ENCODE peak calls at places on chromosome 5, in four cellular contexts. One of them, this sample, is unnamed.

GRCh38 chr5:9781882-9782281 is 151.7 kb upstream of the TAS2R1 start:
- DNase-seq in GM12891: no peak
- DNase-seq in psoas muscle: no peak
- DNase-seq in omental fat pad: no peak
- DNase-seq in this sample: no peak

GRCh38 chr5:128199104-128199503 is 115.5 kb downstream of the SLC12A2 start:
- DNase-seq in GM12891: no peak
- DNase-seq in psoas muscle: no peak
- DNase-seq in omental fat pad: no peak
- DNase-seq in this sample: no peak

GRCh38 chr5:157371655-157372471 is 88.2 kb upstream of the NIPAL4 start:
- DNase-seq in GM12891: no peak
- DNase-seq in psoas muscle: no peak
- DNase-seq in omental fat pad: no peak
- DNase-seq in this sample: no peak

GRCh38 chr5:170330568-170331054 is 33.0 kb upstream of the LCP2 start:
- DNase-seq in GM12891: no peak
- DNase-seq in psoas muscle: no peak
- DNase-seq in omental fat pad: no peak
- DNase-seq in this sample: no peak

GRCh38 chr5:65482280-65482726 is 583 bp upstream of the ADAMTS6 start:
- DNase-seq in GM12891: no peak
- DNase-seq in psoas muscle: no peak
- DNase-seq in omental fat pad: no peak
- DNase-seq in this sample: no peak

GRCh38 chr5:12865529-12865928 is 961.3 kb upstream of the CTNND2 start:
- DNase-seq in GM12891: no peak
- DNase-seq in psoas muscle: no peak
- DNase-seq in omental fat pad: no peak
- DNase-seq in this sample: no peak

GRCh38 chr5:92390657-92391056 is 1007.5 kb upstream of the ARRDC3 start:
- DNase-seq in GM12891: no peak
- DNase-seq in psoas muscle: no peak
- DNase-seq in omental fat pad: no peak
- DNase-seq in this sample: no peak

GRCh38 chr5:39928709-39929108 is 503.9 kb upstream of the DAB2 start:
- DNase-seq in GM12891: no peak
- DNase-seq in psoas muscle: no peak
- DNase-seq in omental fat pad: no peak
- DNase-seq in this sample: no peak

GRCh38 chr5:145495741-145496140 is 339.4 kb downstream of the PRELID2 start:
- DNase-seq in GM12891: no peak
- DNase-seq in psoas muscle: no peak
- DNase-seq in omental fat pad: no peak
- DNase-seq in this sample: no peak

GRCh38 chr5:119328753-119329602 is 26.8 kb upstream of the TNFAIP8 start:
- DNase-seq in GM12891: no peak
- DNase-seq in psoas muscle: no peak
- DNase-seq in omental fat pad: no peak
- DNase-seq in this sample: no peak

GRCh38 chr5:149581931-149582768 is 852 bp downstream of the ARHGEF37 start:
- DNase-seq in GM12891: no peak
- DNase-seq in psoas muscle: no peak
- DNase-seq in omental fat pad: no peak
- DNase-seq in this sample: no peak

GRCh38 chr5:14640765-14641164 is 23.8 kb upstream of the OTULIN start:
- DNase-seq in GM12891: no peak
- DNase-seq in psoas muscle: no peak
- DNase-seq in omental fat pad: no peak
- DNase-seq in this sample: no peak